ENCODE peak calls at places on chromosomes 5 and 9, in eight cellular contexts. H is GM23248, Z is Caco-2, U is aorta, R is psoas muscle, C is Peyer's patch, I is GM23338, K is OCI-LY7. M is an unnamed sample. For H3K4me1, the result is how much of the 10 kb centered on the place peaks cover.

GRCh38 chr5:144333336-144333920 is 162.8 kb downstream of the KCTD16 start:
- DNase-seq in H (peak), Z (no peak), U (no peak), R (no peak), C (no peak), I (no peak), K (no peak), M (no peak)

GRCh38 chr9:123846966-123847365 is 83.0 kb downstream of the DENND1A start:
- DNase-seq in H (no peak), Z (no peak), U (no peak), R (no peak), C (no peak), I (no peak), K (no peak), M (no peak)

GRCh38 chr5:99025298-99026045 is 96.7 kb upstream of the CHD1 start:
- DNase-seq in H (no peak), Z (peak), U (no peak), R (no peak), C (no peak), I (peak), K (no peak), M (no peak)

GRCh38 chr5:168317521-168318147 is 26.2 kb downstream of the WWC1 start:
- DNase-seq in H (peak), Z (peak), U (no peak), R (no peak), C (no peak), I (no peak), K (no peak), M (no peak)

GRCh38 chr5:132495063-132495671 is 4.6 kb upstream of the IRF1 start:
- DNase-seq in H (no peak), Z (no peak), U (no peak), R (no peak), C (peak), I (no peak), K (no peak), M (no peak)

GRCh38 chr9:70398145-70398556 is 16.3 kb downstream of the KLF9 start:
- DNase-seq in H (no peak), Z (no peak), U (no peak), R (no peak), C (peak), I (no peak), K (peak), M (peak)

GRCh38 chr9:134313470-134313869 is 12.8 kb upstream of the RXRA start:
- DNase-seq in H (peak), Z (no peak), U (peak), R (peak), C (no peak), I (no peak), K (no peak), M (no peak)

GRCh38 chr9:116605060-116605459 is 82.0 kb upstream of the TRIM32 start:
- DNase-seq in H (no peak), Z (no peak), U (no peak), R (no peak), C (no peak), I (no peak), K (no peak), M (no peak)

GRCh38 chr9:99021512-99021911 is 77.8 kb downstream of the COL15A1 start:
- DNase-seq in H (no peak), Z (no peak), U (no peak), R (no peak), C (no peak), I (no peak), K (no peak), M (no peak)

GRCh38 chr5:106195679-106196078 is 1475.1 kb downstream of the EFNA5 start:
- DNase-seq in H (no peak), Z (no peak), U (no peak), R (no peak), C (no peak), I (no peak), K (no peak), M (no peak)

GRCh38 chr5:69493235-69493925 is 790 bp downstream of the OCLN start:
- DNase-seq in H (peak), Z (peak), U (peak), R (no peak), C (no peak), I (peak), K (no peak), M (peak)

GRCh38 chr9:129694265-129694664 is 28.8 kb downstream of the PRRX2 start:
- DNase-seq in H (peak), Z (no peak), U (peak), R (no peak), C (no peak), I (no peak), K (no peak), M (no peak)

GRCh38 chr5:126444137-126444536 is 20.9 kb downstream of the GRAMD2B start:
- DNase-seq in H (no peak), Z (no peak), U (no peak), R (no peak), C (no peak), I (no peak), K (no peak), M (no peak)

GRCh38 chr9:88993871-88994819 is 2.9 kb downstream of the S1PR3 start:
- DNase-seq in H (peak), Z (no peak), U (no peak), R (no peak), C (no peak), I (no peak), K (no peak), M (no peak)

GRCh38 chr9:94941211-94941875 is 214.8 kb downstream of the AOPEP start:
- DNase-seq in H (peak), Z (peak), U (no peak), R (no peak), C (no peak), I (no peak), K (no peak), M (no peak)

GRCh38 chr9:116027951-116028350 is 125.6 kb upstream of the PAPPA start:
- DNase-seq in H (no peak), Z (no peak), U (no peak), R (no peak), C (no peak), I (no peak), K (no peak), M (no peak)

GRCh38 chr9:116060631-116061030 is 93.0 kb upstream of the PAPPA start:
- DNase-seq in H (no peak), Z (no peak), U (no peak), R (no peak), C (no peak), I (no peak), K (no peak), M (no peak)

GRCh38 chr5:178507151-178507932 is 82.9 kb downstream of the COL23A1 start:
- DNase-seq in H (no peak), Z (no peak), U (no peak), R (no peak), C (no peak), I (no peak), K (no peak), M (no peak)

GRCh38 chr5:67255881-67256280 is 59.3 kb upstream of the CD180 start:
- DNase-seq in H (peak), Z (no peak), U (no peak), R (no peak), C (no peak), I (no peak), K (no peak), M (no peak)

GRCh38 chr5:115317750-115318149 is 21.3 kb upstream of the CCDC112 start:
- DNase-seq in H (no peak), Z (no peak), U (no peak), R (no peak), C (no peak), I (no peak), K (no peak), M (no peak)

GRCh38 chr5:144582046-144582445 is 411.4 kb downstream of the KCTD16 start:
- DNase-seq in H (no peak), Z (no peak), U (no peak), R (no peak), C (no peak), I (no peak), K (no peak), M (no peak)

GRCh38 chr5:171571663-171572062 is 152.2 kb downstream of the FGF18 start:
- DNase-seq in H (peak), Z (no peak), U (no peak), R (no peak), C (no peak), I (no peak), K (no peak), M (no peak)

GRCh38 chr9:37471942-37472679 is 6.9 kb upstream of the ZBTB5 start:
- DNase-seq in H (peak), Z (peak), U (no peak), R (no peak), C (no peak), I (peak), K (no peak), M (no peak)

GRCh38 chr9:33167084-33167948 is at the start of gene B4GALT1:
- DNase-seq in H (peak), Z (peak), U (peak), R (peak), C (peak), I (peak), K (peak), M (peak)

GRCh38 chr9:20997503-20998076 is 33.9 kb downstream of the HACD4 start:
- DNase-seq in H (no peak), Z (no peak), U (no peak), R (no peak), C (no peak), I (no peak), K (peak), M (no peak)

GRCh38 chr5:65863747-65864146 is 62.6 kb upstream of the ERBIN start:
- DNase-seq in H (no peak), Z (no peak), U (no peak), R (no peak), C (no peak), I (no peak), K (no peak), M (no peak)

GRCh38 chr5:7728076-7728475 is 122.9 kb downstream of the CFAP90 start:
- DNase-seq in H (no peak), Z (no peak), U (no peak), R (no peak), C (no peak), I (no peak), K (no peak), M (no peak)

GRCh38 chr5:91641730-91642350 is 258.7 kb upstream of the ARRDC3 start:
- DNase-seq in H (peak), Z (peak), U (no peak), R (no peak), C (no peak), I (peak), K (peak), M (no peak)

GRCh38 chr5:410911-411517 is 32.0 kb upstream of the EXOC3 start:
- DNase-seq in H (no peak), Z (no peak), U (no peak), R (no peak), C (no peak), I (no peak), K (no peak), M (no peak)
- H3K4me1 ChIP-seq in H (under half), Z (under half), U (under half), R (under half), C (under half), I (under half), K (under half), M (under half)

GRCh38 chr9:69180670-69181069 is 6.6 kb downstream of the TJP2 start:
- DNase-seq in H (peak), Z (peak), U (peak), R (no peak), C (peak), I (no peak), K (no peak), M (no peak)
- H3K4me1 ChIP-seq in H (under half), Z (under half), U (under half), R (under half), C (under half), I (under half), K (under half), M (under half)

GRCh38 chr5:147748590-147748989 is 33.9 kb downstream of the JAKMIP2 start:
- DNase-seq in H (no peak), Z (no peak), U (no peak), R (no peak), C (no peak), I (peak), K (no peak), M (no peak)
- H3K4me1 ChIP-seq in H (under half), Z (under half), U (under half), R (under half), C (under half), I (half or more), K (under half), M (under half)

GRCh38 chr9:108698801-108699200 is 157.0 kb downstream of the ACTL7B start:
- DNase-seq in H (no peak), Z (no peak), U (no peak), R (no peak), C (no peak), I (no peak), K (no peak), M (no peak)
- H3K4me1 ChIP-seq in H (under half), Z (under half), U (under half), R (under half), C (under half), I (under half), K (under half), M (under half)

GRCh38 chr5:118009761-118010297 is 978.5 kb downstream of the DTWD2 start:
- DNase-seq in H (no peak), Z (no peak), U (no peak), R (no peak), C (no peak), I (peak), K (no peak), M (no peak)

GRCh38 chr5:118008779-118009178 is 979.6 kb downstream of the DTWD2 start:
- DNase-seq in H (no peak), Z (no peak), U (no peak), R (no peak), C (no peak), I (no peak), K (no peak), M (no peak)

GRCh38 chr5:118006229-118006628 is 982.1 kb downstream of the DTWD2 start:
- DNase-seq in H (no peak), Z (no peak), U (no peak), R (no peak), C (no peak), I (no peak), K (no peak), M (no peak)

DNA sequence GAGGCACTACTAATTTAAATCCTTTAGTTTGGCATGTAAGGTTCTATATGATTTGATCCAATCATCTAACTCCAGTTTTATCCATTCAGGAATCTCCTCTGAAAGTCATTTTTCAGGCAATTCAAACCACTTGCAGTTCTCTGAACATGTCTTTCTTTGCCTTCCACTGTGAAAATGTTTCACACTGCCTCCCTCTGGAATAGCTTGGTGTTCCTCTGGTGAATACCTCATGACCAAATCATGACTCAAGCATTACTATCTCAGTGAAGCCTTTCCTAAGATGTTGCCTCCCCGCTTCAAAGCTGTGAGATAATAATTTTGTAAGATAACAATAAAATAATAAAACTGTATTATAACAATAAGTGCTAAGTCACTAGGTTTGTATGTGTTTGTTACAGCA is 981.1 kb downstream of the DTWD2 start:
- DNase-seq in H (no peak), Z (no peak), U (no peak), R (no peak), C (no peak), I (no peak), K (no peak), M (no peak)
- H3K4me1 ChIP-seq in H (under half), Z (under half), U (under half), R (under half), C (under half), I (under half), K (under half), M (under half)

GRCh38 chr9:27473135-27473534 is 51.0 kb upstream of the IFNK start:
- DNase-seq in H (peak), Z (no peak), U (peak), R (peak), C (no peak), I (no peak), K (no peak), M (peak)
- H3K4me1 ChIP-seq in H (under half), Z (under half), U (under half), R (under half), C (under half), I (under half), K (under half), M (half or more)

M was measured in testis.